ENCODE peak calls at places on chromosomes 6 and 20, in four cellular contexts. V is heart left ventricle, X is activated gamma-delta T cell treated with Interleukin-2 at 50 U/mL for 16 hours, D is Calu3. C is an unnamed sample.

GRCh38 chr6:128244751-128245405 is 275.5 kb downstream of the PTPRK start:
- DNase-seq in V (no peak), X (no peak), D (no peak), C (no peak)

GRCh38 chr6:34340906-34341480 is 51.5 kb downstream of the NUDT3 start:
- DNase-seq in V (no peak), X (no peak), D (no peak), C (no peak)

GRCh38 chr20:6812530-6812929 is 45.0 kb downstream of the BMP2 start:
- DNase-seq in V (no peak), X (no peak), D (no peak), C (no peak)

GRCh38 chr20:62840244-62841197 is 21.1 kb downstream of the TCFL5 start:
- DNase-seq in V (no peak), X (no peak), D (no peak), C (no peak)

GRCh38 chr6:138422861-138423260 is 18.8 kb downstream of the HEBP2 start:
- DNase-seq in V (no peak), X (no peak), D (no peak), C (no peak)

GRCh38 chr6:47061631-47062300 is 19.6 kb upstream of the ADGRF1 start:
- DNase-seq in V (peak), X (no peak), D (no peak), C (no peak)

GRCh38 chr6:129317931-129318820 is 391.8 kb downstream of the ARHGAP18 start:
- DNase-seq in V (no peak), X (no peak), D (no peak), C (peak)

GRCh38 chr20:14245368-14245970 is 91.9 kb downstream of the FLRT3 start:
- DNase-seq in V (no peak), X (no peak), D (no peak), C (no peak)

GRCh38 chr6:11767458-11767857 is 11.1 kb downstream of the ADTRP start:
- DNase-seq in V (no peak), X (no peak), D (no peak), C (no peak)

GRCh38 chr6:139577991-139578604 is 203.7 kb upstream of the CITED2 start:
- DNase-seq in V (no peak), X (no peak), D (no peak), C (no peak)

GRCh38 chr6:34206726-34207125 is 29.9 kb upstream of the HMGA1 start:
- DNase-seq in V (no peak), X (no peak), D (no peak), C (no peak)